ENCODE peak calls at places on chromosomes 11 and 22, in eight cellular contexts. T is pancreas; U is Peyer's patch; D is hypothalamus; P is cardiac septum; N is COR-L47; W is SW 1271; M is stimulated activated CD8-positive, alpha-beta memory T cell treated with anti-CD3 and anti-CD28 coated beads, Interleukin-2, amount 100 ng/mL, for 48 hours. K is an unnamed sample.

GRCh38 chr11:121048464-121049233 is 24.7 kb downstream of the TBCEL start:
- DNase-seq in P (no peak), U (no peak), W (no peak), N (no peak), D (no peak), T (no peak), M (no peak), K (no peak)

GRCh38 chr22:43992331-43992821 is 31.7 kb upstream of the PARVB start:
- DNase-seq in P (no peak), T (no peak), U (no peak), D (no peak), W (no peak), N (no peak), M (no peak), K (no peak)

GRCh38 chr11:24592342-24592741 is 95.5 kb downstream of the LUZP2 start:
- DNase-seq in T (no peak), W (no peak), N (no peak), M (no peak), D (no peak), U (no peak), P (no peak), K (no peak)

GRCh38 chr22:42699281-42699681 is 21.4 kb downstream of the A4GALT start:
- DNase-seq in U (no peak), P (peak; percentile 74), N (no peak), W (no peak), T (no peak), M (no peak), D (no peak), K (no peak)

GRCh38 chr11:112620621-112621394 is 340.4 kb upstream of the NCAM1 start:
- DNase-seq in M (no peak), W (no peak), D (no peak), P (no peak), U (no peak), N (no peak), T (peak; percentile 20), K (no peak)

GRCh38 chr11:109320595-109320994 is 101.4 kb upstream of the C11orf87 start:
- DNase-seq in U (no peak), D (no peak), P (no peak), T (no peak), M (no peak), W (no peak), N (no peak), K (no peak)

GRCh38 chr11:88482871-88483301 is 145.3 kb upstream of the CTSC start:
- DNase-seq in M (no peak), U (no peak), T (no peak), P (no peak), W (no peak), D (no peak), N (no peak), K (no peak)

GRCh38 chr11:7927635-7928034 is 3.4 kb downstream of the OR10A6 start:
- DNase-seq in W (no peak), U (no peak), D (no peak), P (no peak), N (no peak), T (no peak), M (no peak), K (no peak)

GRCh38 chr11:38593649-38594048 is 1995.6 kb upstream of the RAG2 start:
- DNase-seq in T (no peak), W (no peak), U (no peak), N (no peak), D (no peak), M (no peak), P (no peak), K (peak; percentile 4)

GRCh38 chr11:65574147-65574962 is 1.5 kb upstream of the EHBP1L1 start:
- DNase-seq in N (peak; percentile 47), M (peak; percentile 93), U (peak; percentile 94), T (peak; percentile 87), W (peak; percentile 93), P (peak; percentile 98), D (peak; percentile 70), K (peak; percentile 84)

GRCh38 chr11:110991621-110992355 is 253.7 kb upstream of the POU2AF2 start:
- DNase-seq in N (no peak), P (no peak), D (peak; percentile 43), W (no peak), M (no peak), T (no peak), U (no peak), K (no peak)

GRCh38 chr11:15034687-15035267 is 38.6 kb upstream of the CALCB start:
- DNase-seq in D (no peak), U (no peak), T (no peak), W (no peak), P (no peak), M (no peak), N (no peak), K (no peak)

GRCh38 chr22:36584666-36585065 is 55.7 kb upstream of the EIF3D start:
- DNase-seq in M (no peak), D (no peak), N (no peak), P (no peak), U (no peak), W (no peak), T (no peak), K (no peak)

GRCh38 chr11:111001986-111002616 is 243.4 kb upstream of the POU2AF2 start:
- DNase-seq in N (no peak), M (no peak), P (no peak), W (no peak), U (no peak), T (no peak), D (no peak), K (no peak)

GRCh38 chr11:2268911-2269600 is 1.3 kb downstream of the ASCL2 start:
- DNase-seq in T (peak; percentile 47), N (peak; percentile 65), D (no peak), U (peak; percentile 68), M (peak; percentile 76), W (no peak), P (peak; percentile 87), K (no peak)

GRCh38 chr11:19080579-19080993 is 20.1 kb upstream of the MRGPRX2 start:
- DNase-seq in T (peak; percentile 89), U (no peak), N (no peak), M (no peak), W (no peak), P (no peak), D (no peak), K (no peak)

GRCh38 chr11:12126352-12127019 is 16.1 kb downstream of the MICAL2 start:
- DNase-seq in N (no peak), T (no peak), M (no peak), U (no peak), W (peak; percentile 16), D (no peak), P (no peak), K (no peak)

GRCh38 chr11:125380756-125381445 is 115.2 kb downstream of the FEZ1 start:
- DNase-seq in T (no peak), P (no peak), N (no peak), D (no peak), W (no peak), M (no peak), U (peak; percentile 10), K (no peak)

GRCh38 chr11:66467034-66467659 is 442 bp downstream of the PELI3 start:
- DNase-seq in U (peak; percentile 67), D (peak; percentile 25), P (no peak), T (no peak), W (no peak), N (no peak), M (peak; percentile 26), K (peak; percentile 62)

GRCh38 chr11:120217941-120218694 is 7.3 kb downstream of the OAF start:
- DNase-seq in W (no peak), P (no peak), U (no peak), M (no peak), D (peak; percentile 73), N (no peak), T (no peak), K (no peak)

GRCh38 chr11:94459576-94459975 is 34.1 kb downstream of the MRE11 start:
- DNase-seq in N (no peak), M (no peak), W (no peak), P (no peak), D (no peak), U (no peak), T (no peak), K (no peak)

GRCh38 chr11:2445107-2445947 is 519 bp downstream of the KCNQ1 start:
- DNase-seq in D (no peak), M (no peak), P (peak; percentile 74), U (peak; percentile 67), W (no peak), T (no peak), N (no peak), K (no peak)

GRCh38 chr11:31437742-31438435 is 68.2 kb downstream of the DNAJC24 start:
- DNase-seq in W (no peak), N (no peak), U (no peak), T (no peak), D (no peak), M (no peak), P (no peak), K (no peak)

GRCh38 chr22:39087881-39088687 is 9.0 kb upstream of the APOBEC3H start:
- DNase-seq in D (no peak), U (no peak), T (no peak), M (no peak), N (no peak), P (no peak), W (no peak), K (peak; percentile 76)

GRCh38 chr11:1196516-1197391 is 26.1 kb upstream of the MUC5B start:
- DNase-seq in D (no peak), T (no peak), U (no peak), P (peak; percentile 63), M (no peak), N (no peak), W (no peak), K (no peak)

GRCh38 chr22:48761546-48761945 is 1066.1 kb downstream of the BRD1 start:
- DNase-seq in N (no peak), T (peak; percentile 2), M (no peak), P (peak; percentile 39), W (no peak), D (no peak), U (no peak), K (no peak)